ENCODE peak calls at places on chromosomes 4 and X, in eight cellular contexts. A, H, B, J, C, W, Q and T are unnamed samples.

GRCh38 chr4:102817613-102818268 is 9.6 kb downstream of the UBE2D3 start:
- DNase-seq in A (no peak), H (no peak), B (no peak), J (no peak), C (no peak), W (no peak), Q (no peak), T (no peak)

GRCh38 chr4:2755821-2756690 is at the start of gene TNIP2:
- DNase-seq in A (peak), H (peak), B (peak), J (peak), C (peak), W (peak), Q (peak), T (peak)

GRCh38 chrX:111376486-111376885 is 35.5 kb downstream of the DCX start:
- DNase-seq in A (no peak), H (no peak), B (no peak), J (no peak), C (no peak), W (no peak), Q (no peak), T (no peak)

GRCh38 chrX:134459683-134460004 is 321 bp upstream of the HPRT1 start:
- DNase-seq in A (no peak), H (no peak), B (no peak), J (no peak), C (peak), W (no peak), Q (no peak), T (peak)

GRCh38 chr4:40196724-40197281 is at the start of gene RHOH:
- DNase-seq in A (no peak), H (no peak), B (no peak), J (no peak), C (no peak), W (no peak), Q (peak), T (peak)

GRCh38 chrX:54208531-54208930 is 25.5 kb upstream of the FAM120C start:
- DNase-seq in A (no peak), H (no peak), B (no peak), J (no peak), C (no peak), W (no peak), Q (no peak), T (no peak)

GRCh38 chr4:764405-765169 is 59.0 kb downstream of the PCGF3 start:
- DNase-seq in A (peak), H (no peak), B (no peak), J (no peak), C (no peak), W (no peak), Q (peak), T (no peak)

GRCh38 chr4:133160853-133161252 is 11.8 kb downstream of the PCDH10 start:
- DNase-seq in A (no peak), H (no peak), B (no peak), J (no peak), C (no peak), W (no peak), Q (no peak), T (no peak)

GRCh38 chrX:85221361-85221760 is 22.2 kb downstream of the SATL1 start:
- DNase-seq in A (no peak), H (no peak), B (no peak), J (no peak), C (no peak), W (no peak), Q (no peak), T (no peak)

GRCh38 chrX:40146471-40147398 is 49.0 kb upstream of the BCOR start:
- DNase-seq in A (peak), H (peak), B (peak), J (peak), C (no peak), W (peak), Q (peak), T (peak)

GRCh38 chr4:153683763-153684181 is 308 bp upstream of the TLR2 start:
- DNase-seq in A (no peak), H (no peak), B (peak), J (no peak), C (no peak), W (no peak), Q (no peak), T (no peak)

GRCh38 chr4:38560763-38561558 is 103.0 kb upstream of the KLF3 start:
- DNase-seq in A (no peak), H (no peak), B (no peak), J (no peak), C (no peak), W (no peak), Q (peak), T (no peak)

GRCh38 chr4:101695176-101695575 is 95.4 kb upstream of the BANK1 start:
- DNase-seq in A (no peak), H (no peak), B (no peak), J (peak), C (no peak), W (no peak), Q (no peak), T (no peak)

GRCh38 chr4:14994242-14994641 is 8.0 kb upstream of the CPEB2 start:
- DNase-seq in A (no peak), H (no peak), B (no peak), J (no peak), C (no peak), W (no peak), Q (peak), T (peak)

GRCh38 chrX:13570245-13570573 is 808 bp downstream of the EGFL6 start:
- DNase-seq in A (no peak), H (no peak), B (no peak), J (no peak), C (no peak), W (no peak), Q (no peak), T (no peak)

GRCh38 chrX:42686706-42687105 is 91.3 kb downstream of the PPP1R2C start:
- DNase-seq in A (no peak), H (no peak), B (no peak), J (no peak), C (no peak), W (no peak), Q (no peak), T (no peak)

GRCh38 chrX:103157511-103158316 is 57.2 kb upstream of the BEX4 start:
- DNase-seq in A (no peak), H (peak), B (peak), J (peak), C (no peak), W (no peak), Q (peak), T (peak)

GRCh38 chr4:138576684-138577083 is 334.5 kb upstream of the SLC7A11 start:
- DNase-seq in A (no peak), H (peak), B (no peak), J (no peak), C (peak), W (no peak), Q (peak), T (peak)